ENCODE peak calls at places on chromosomes 11 and 22, in four cellular contexts. G is brain microvascular endothelial cell, K is GM23338, X is epithelial cell of esophagus. O is an unnamed sample.

GRCh38 chr22:44108076-44108475 is 72.6 kb upstream of the PARVG start:
- DNase-seq in G (no peak), K (no peak), X (no peak), O (no peak)

GRCh38 chr22:39453765-39454378 is 2.9 kb upstream of the MGAT3 start:
- DNase-seq in G (no peak), K (peak), X (no peak), O (no peak)

GRCh38 chr11:12684821-12685220 is 10.6 kb downstream of the TEAD1 start:
- DNase-seq in G (no peak), K (peak), X (no peak), O (no peak)

GRCh38 chr22:23823331-23823791 is 15.4 kb downstream of the DERL3 start:
- DNase-seq in G (peak), K (no peak), X (no peak), O (peak)

GRCh38 chr11:36447947-36448346 is 62.1 kb downstream of the TRAF6 start:
- DNase-seq in G (no peak), K (no peak), X (peak), O (no peak)

GRCh38 chr11:59761985-59762384 is 6.8 kb downstream of the STX3 start:
- DNase-seq in G (no peak), K (no peak), X (no peak), O (no peak)

GRCh38 chr11:12693075-12693473 is 18.9 kb downstream of the TEAD1 start:
- DNase-seq in G (no peak), K (no peak), X (no peak), O (no peak)

GRCh38 chr11:2296913-2297622 is 4.7 kb downstream of the C11orf21 start:
- DNase-seq in G (no peak), K (no peak), X (no peak), O (no peak)

GRCh38 chr11:73957654-73958361 is 7.0 kb downstream of the DNAJB13 start:
- DNase-seq in G (no peak), K (no peak), X (no peak), O (no peak)

GRCh38 chr11:82675838-82676237 is 57.8 kb downstream of the FAM181B start:
- DNase-seq in G (no peak), K (peak), X (no peak), O (no peak)

GRCh38 chr22:26563022-26563421 is 26.9 kb downstream of the TPST2 start:
- DNase-seq in G (no peak), K (peak), X (no peak), O (no peak)

GRCh38 chr11:85941380-85941973 is 86.3 kb downstream of the CCDC83 start:
- DNase-seq in G (peak), K (peak), X (peak), O (peak)

GRCh38 chr22:30381250-30381649 is 6.0 kb downstream of the RNF215 start:
- DNase-seq in G (no peak), K (no peak), X (no peak), O (no peak)

GRCh38 chr11:132858203-132858602 is 674.1 kb downstream of the OPCML start:
- DNase-seq in G (peak), K (peak), X (peak), O (peak)
- TF ChIP-seq CTCF in G (peak), K (peak), X (peak), O (peak)

GRCh38 chr11:32435511-32435946 is at the start of gene WT1:
- DNase-seq in G (no peak), K (peak), X (no peak), O (no peak)
- TF ChIP-seq CTCF in G (no peak), K (peak), X (no peak), O (no peak)

GRCh38 chr22:47169801-47170140 is 407.3 kb downstream of the TBC1D22A start:
- DNase-seq in G (no peak), K (no peak), X (no peak), O (no peak)
- TF ChIP-seq CTCF in G (no peak), K (no peak), X (no peak), O (no peak)

GRCh38 chr11:6855971-6856542 is 6.8 kb upstream of the OR10A2 start:
- DNase-seq in G (peak), K (no peak), X (peak), O (peak)

GRCh38 chr11:6845383-6845782 is at the start of gene OR10A5:
- DNase-seq in G (no peak), K (no peak), X (no peak), O (no peak)

GRCh38 chr11:6850526-6850925 is 5.0 kb downstream of the OR10A5 start:
- DNase-seq in G (no peak), K (no peak), X (no peak), O (no peak)
- TF ChIP-seq CTCF in G (no peak), K (no peak), X (no peak), O (no peak)

GRCh38 chr11:123404626-123405025 is 25.4 kb upstream of the GRAMD1B start:
- DNase-seq in G (no peak), K (no peak), X (peak), O (no peak)
- TF ChIP-seq CTCF in G (no peak), K (no peak), X (no peak), O (no peak)

GRCh38 chr11:5983443-5983842 is 3.3 kb downstream of the OR52L1 start:
- DNase-seq in G (no peak), K (peak), X (no peak), O (no peak)
- TF ChIP-seq CTCF in G (no peak), K (peak), X (no peak), O (no peak)

GRCh38 chr22:45163417-45164216 is at the start of gene NUP50:
- DNase-seq in G (peak), K (peak), X (peak), O (peak)
- TF ChIP-seq CTCF in G (peak), K (no peak), X (no peak), O (no peak)

DNA sequence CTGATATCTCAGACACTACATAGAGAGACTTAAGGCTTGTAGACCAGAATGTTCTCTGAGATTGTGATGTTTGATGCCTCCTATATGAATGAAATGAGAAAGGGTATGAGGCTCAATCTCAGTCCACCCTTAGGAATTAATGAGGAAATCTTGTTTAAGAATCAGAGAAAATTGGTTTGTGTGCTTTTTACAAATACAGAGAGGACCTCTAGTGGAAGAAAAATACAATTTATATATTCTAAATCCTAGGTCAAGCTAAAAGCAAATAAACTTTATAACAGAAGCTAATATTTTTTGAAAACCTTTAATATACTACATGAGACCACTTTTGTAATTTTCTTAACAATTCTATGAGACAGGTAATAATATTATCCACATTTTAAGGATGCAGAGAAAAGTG is 5.0 kb upstream of the OR52H1 start:
- DNase-seq in G (no peak), K (no peak), X (no peak), O (no peak)
- TF ChIP-seq CTCF in G (no peak), K (no peak), X (no peak), O (peak)

O was measured in HFFc6.